ENCODE peak calls at places on chromosomes 5 and 9, in four cellular contexts. E, Q, D and X are unnamed samples.

GRCh38 chr5:122165574-122166021 is 36.3 kb downstream of the ZNF474 start:
- DNase-seq in D (no peak), E (peak), Q (no peak), X (no peak)

GRCh38 chr5:28542968-28543367 is 1504.6 kb upstream of the CDH9 start:
- DNase-seq in D (no peak), E (no peak), Q (no peak), X (no peak)

GRCh38 chr9:130670644-130671043 is 6.2 kb downstream of the PRDM12 start:
- DNase-seq in Q (no peak), E (no peak), D (no peak), X (no peak)

GRCh38 chr5:78537821-78538220 is 110.8 kb downstream of the LHFPL2 start:
- DNase-seq in E (peak), Q (no peak), D (no peak), X (no peak)

GRCh38 chr9:83680233-83680632 is 27.5 kb downstream of the UBQLN1 start:
- DNase-seq in E (no peak), D (no peak), Q (no peak), X (no peak)

GRCh38 chr9:89664896-89665329 is 60.1 kb downstream of the GADD45G start:
- DNase-seq in Q (no peak), D (no peak), E (peak), X (no peak)

GRCh38 chr9:10387282-10387681 is 225.5 kb downstream of the PTPRD start:
- DNase-seq in E (no peak), D (no peak), Q (no peak), X (no peak)

GRCh38 chr9:4987996-4988421 is 2.9 kb downstream of the JAK2 start:
- DNase-seq in D (peak), E (peak), Q (no peak), X (no peak)

GRCh38 chr9:105443121-105443520 is 4.7 kb upstream of the FSD1L start:
- DNase-seq in D (no peak), Q (no peak), E (no peak), X (no peak)

GRCh38 chr9:26682796-26683496 is 209.7 kb downstream of the CAAP1 start:
- DNase-seq in E (no peak), Q (no peak), D (no peak), X (no peak)

GRCh38 chr9:35728041-35728971 is 3.7 kb downstream of the TLN1 start:
- DNase-seq in E (peak), D (peak), Q (no peak), X (no peak)

GRCh38 chr9:124698265-124698664 is 72.8 kb downstream of the NR6A1 start:
- DNase-seq in D (no peak), Q (no peak), E (no peak), X (no peak)

GRCh38 chr9:114583776-114584175 is 3.8 kb upstream of the ATP6V1G1 start:
- DNase-seq in Q (no peak), E (no peak), D (no peak), X (no peak)

GRCh38 chr5:109455598-109456096 is 45.9 kb upstream of the PJA2 start:
- DNase-seq in Q (no peak), D (no peak), E (peak), X (no peak)

GRCh38 chr5:172162348-172162747 is 25.7 kb downstream of the STK10 start:
- DNase-seq in D (no peak), Q (no peak), E (no peak), X (no peak)
- TF ChIP-seq CTCF in D (peak), Q (no peak), E (peak), X (peak)

GRCh38 chr5:137858223-137858916 is 9.3 kb upstream of the MYOT start:
- DNase-seq in E (no peak), Q (no peak), D (no peak), X (no peak)
- TF ChIP-seq CTCF in E (no peak), Q (no peak), D (no peak), X (no peak)

GRCh38 chr5:643351-643801 is 31.2 kb downstream of the CEP72 start:
- DNase-seq in D (no peak), E (no peak), Q (no peak), X (no peak)
- TF ChIP-seq CTCF in D (no peak), E (no peak), Q (no peak), X (no peak)

GRCh38 chr5:117296872-117297271 is 722.2 kb upstream of the SEMA6A start:
- DNase-seq in E (no peak), Q (no peak), D (no peak), X (no peak)

GRCh38 chr5:117302949-117303348 is 728.3 kb upstream of the SEMA6A start:
- DNase-seq in E (no peak), D (no peak), Q (no peak), X (no peak)

GRCh38 chr5:117302473-117302872 is 727.9 kb upstream of the SEMA6A start:
- DNase-seq in D (no peak), E (no peak), Q (no peak), X (no peak)

GRCh38 chr5:117295941-117296340 is 721.3 kb upstream of the SEMA6A start:
- DNase-seq in E (no peak), D (no peak), Q (no peak), X (no peak)

GRCh38 chr5:117299940-117300339 is 725.3 kb upstream of the SEMA6A start:
- DNase-seq in E (no peak), D (no peak), Q (no peak), X (no peak)
- TF ChIP-seq CTCF in E (no peak), D (no peak), Q (no peak), X (no peak)

GRCh38 chr9:3736186-3736585 is 210.4 kb upstream of the RFX3 start:
- DNase-seq in D (no peak), E (peak), Q (no peak), X (no peak)
- TF ChIP-seq CTCF in D (no peak), E (no peak), Q (no peak), X (no peak)

DNA sequence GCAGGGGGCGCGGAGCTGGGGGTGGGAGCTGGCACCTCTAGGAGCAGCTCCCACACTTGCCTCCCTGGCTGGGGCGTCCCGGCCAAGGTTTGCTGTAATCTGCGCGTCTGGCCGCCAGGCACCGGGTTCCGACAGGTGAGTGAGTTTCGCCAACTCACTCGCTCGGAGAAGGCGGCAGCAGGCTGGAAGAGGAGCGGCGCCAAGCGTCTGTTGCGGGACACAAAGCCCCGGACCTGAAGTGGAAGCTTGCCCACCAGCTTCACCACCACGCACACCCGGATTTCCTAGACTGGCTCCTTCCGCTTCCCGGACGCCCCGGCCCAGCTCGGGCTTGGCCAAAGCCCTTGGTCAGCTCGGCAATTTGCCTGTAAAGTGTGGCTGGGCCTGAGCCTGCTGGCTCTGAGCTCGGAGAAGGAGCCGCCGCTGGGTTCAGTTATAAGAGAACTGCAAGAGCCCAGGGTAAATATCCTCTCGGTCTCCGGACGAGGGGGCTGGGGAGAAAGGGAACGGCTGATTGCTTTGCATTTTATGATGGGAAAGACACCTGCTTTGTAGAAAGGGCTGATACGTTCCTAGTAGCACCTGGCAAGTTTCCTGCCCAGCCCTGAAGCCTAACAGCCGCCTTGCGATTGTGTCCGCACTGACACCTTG is 461 bp upstream of the GNA14 start:
- DNase-seq in E (peak), D (no peak), Q (no peak), X (no peak)
- TF ChIP-seq CTCF in E (peak), D (no peak), Q (no peak), X (no peak)

GRCh38 chr9:123571240-123571639 is 215.2 kb downstream of the CRB2 start:
- DNase-seq in E (no peak), Q (no peak), D (no peak), X (no peak)
- TF ChIP-seq CTCF in E (no peak), Q (no peak), D (no peak), X (no peak)

GRCh38 chr5:81189875-81190467 is 43.2 kb upstream of the CKMT2 start:
- DNase-seq in Q (no peak), D (no peak), E (no peak), X (no peak)

GRCh38 chr5:81192351-81192750 is 40.8 kb upstream of the CKMT2 start:
- DNase-seq in D (no peak), E (no peak), Q (no peak), X (no peak)

GRCh38 chr5:81194633-81195333 is 38.3 kb upstream of the CKMT2 start:
- DNase-seq in E (peak), D (peak), Q (peak), X (peak)

GRCh38 chr5:81191726-81192125 is 41.4 kb upstream of the CKMT2 start:
- DNase-seq in Q (no peak), E (no peak), D (no peak), X (no peak)

GRCh38 chr5:81195334-81195929 is 37.7 kb upstream of the CKMT2 start:
- DNase-seq in D (no peak), E (no peak), Q (no peak), X (no peak)
- TF ChIP-seq CTCF in D (peak), E (no peak), Q (no peak), X (no peak)